ENCODE peak calls at places on chromosomes 6 and 20, in five cellular contexts. W is CD4-positive, CD25-positive, alpha-beta regulatory T cell; H is neuronal stem cell; S is SW 1271; F is osteocyte. R is an unnamed sample.

GRCh38 chr6:100663219-100663863 is 198.6 kb upstream of the SIM1 start:
- DNase-seq in W (no peak), H (no peak), S (no peak), F (no peak), R (no peak)

GRCh38 chr20:62583424-62583920 is 58.8 kb upstream of the SLCO4A1 start:
- DNase-seq in W (no peak), H (no peak), S (no peak), F (no peak), R (no peak)

GRCh38 chr20:51156041-51156795 is 133.3 kb upstream of the KCNG1 start:
- DNase-seq in W (no peak), H (no peak), S (no peak), F (peak), R (no peak)

GRCh38 chr20:13220194-13220856 is 749 bp upstream of the ISM1 start:
- DNase-seq in W (peak), H (peak), S (no peak), F (no peak), R (peak)

GRCh38 chr6:83019741-83020140 is 45.9 kb downstream of the UBE3D start:
- DNase-seq in W (no peak), H (no peak), S (no peak), F (no peak), R (no peak)

GRCh38 chr6:113859349-113860164 is 2.4 kb downstream of the MARCKS start:
- DNase-seq in W (no peak), H (no peak), S (no peak), F (peak), R (no peak)

GRCh38 chr6:112357801-112358200 is 10.7 kb downstream of the RFPL4B start:
- DNase-seq in W (no peak), H (no peak), S (no peak), F (no peak), R (no peak)

GRCh38 chr6:112038268-112038667 is 15.6 kb upstream of the CCN6 start:
- DNase-seq in W (no peak), H (no peak), S (no peak), F (no peak), R (no peak)

GRCh38 chr6:72946766-72947165 is 278.5 kb downstream of the KHDC1L start:
- DNase-seq in W (no peak), H (no peak), S (no peak), F (no peak), R (no peak)

GRCh38 chr20:56222945-56223344 is 25.6 kb upstream of the MC3R start:
- DNase-seq in W (no peak), H (no peak), S (no peak), F (no peak), R (no peak)

GRCh38 chr6:36840471-36841461 is 1.5 kb upstream of the CPNE5 start:
- DNase-seq in W (peak), H (no peak), S (no peak), F (no peak), R (peak)

GRCh38 chr20:19120569-19120968 is 91.9 kb upstream of the SLC24A3 start:
- DNase-seq in W (no peak), H (no peak), S (no peak), F (no peak), R (no peak)

GRCh38 chr6:103085801-103086200 is 1692.3 kb downstream of the GRIK2 start:
- DNase-seq in W (no peak), H (no peak), S (no peak), F (no peak), R (no peak)

GRCh38 chr6:139925894-139926641 is 551.6 kb upstream of the CITED2 start:
- DNase-seq in W (no peak), H (no peak), S (no peak), F (peak), R (no peak)

GRCh38 chr20:946826-947225 is 30.7 kb upstream of the ANGPT4 start:
- DNase-seq in W (no peak), H (no peak), S (no peak), F (no peak), R (no peak)

GRCh38 chr6:54981647-54982046 is 135.1 kb downstream of the FAM83B start:
- DNase-seq in W (no peak), H (no peak), S (no peak), F (no peak), R (no peak)

GRCh38 chr6:47042238-47042843 is at the start of gene ADGRF1:
- DNase-seq in W (no peak), H (no peak), S (no peak), F (no peak), R (no peak)

GRCh38 chr6:44002591-44003344 is 124.5 kb downstream of the MRPL14 start:
- DNase-seq in W (peak), H (no peak), S (no peak), F (no peak), R (peak)

GRCh38 chr20:2210646-2211556 is 84.9 kb upstream of the TGM3 start:
- DNase-seq in W (no peak), H (no peak), S (no peak), F (no peak), R (no peak)

GRCh38 chr6:33453361-33454008 is 891 bp upstream of the ZBTB9 start:
- DNase-seq in W (peak), H (no peak), S (no peak), F (no peak), R (no peak)

GRCh38 chr20:33709398-33709797 is 10.7 kb downstream of the PXMP4 start:
- DNase-seq in W (no peak), H (no peak), S (no peak), F (no peak), R (no peak)

GRCh38 chr20:48448601-48449384 is 379.0 kb downstream of the PREX1 start:
- DNase-seq in W (no peak), H (no peak), S (no peak), F (no peak), R (no peak)

GRCh38 chr6:9121551-9121950 is 686.2 kb upstream of the SLC35B3 start:
- DNase-seq in W (no peak), H (no peak), S (no peak), F (no peak), R (no peak)

GRCh38 chr6:146889303-146889702 is 290.5 kb downstream of the ADGB start:
- DNase-seq in W (no peak), H (no peak), S (no peak), F (no peak), R (no peak)

GRCh38 chr6:163860194-163861081 is 445.9 kb downstream of the QKI start:
- DNase-seq in W (peak), H (no peak), S (no peak), F (no peak), R (no peak)

GRCh38 chr20:18272451-18272850 is 15.9 kb upstream of the ZNF133 start:
- DNase-seq in W (no peak), H (no peak), S (no peak), F (no peak), R (no peak)

GRCh38 chr6:116763048-116763447 is 2.5 kb downstream of the FAM162B start:
- DNase-seq in W (no peak), H (no peak), S (no peak), F (no peak), R (no peak)

R was measured in central memory CD4-positive, alpha-beta T cell.